ENCODE peak calls at places on chromosomes 3 and 15, in seven cellular contexts. C, R, I, O, V, N and S are unnamed samples.

GRCh38 chr15:68542771-68543544 is 35.8 kb upstream of the CORO2B start:
- DNase-seq in C (no peak), R (no peak), I (no peak), O (peak), V (peak), N (no peak), S (no peak)

GRCh38 chr3:129650256-129650872 is 43.9 kb upstream of the PLXND1 start:
- DNase-seq in C (peak), R (peak), I (peak), O (peak), V (peak), N (peak), S (peak)

GRCh38 chr3:151837057-151837456 is 23.1 kb downstream of the AADAC start:
- DNase-seq in C (no peak), R (peak), I (no peak), O (no peak), V (no peak), N (no peak), S (peak)

GRCh38 chr3:127710473-127710941 is 37.8 kb downstream of the ABTB1 start:
- DNase-seq in C (peak), R (peak), I (no peak), O (no peak), V (no peak), N (peak), S (no peak)

GRCh38 chr3:197750396-197750831 is 731 bp downstream of the FYTTD1 start:
- DNase-seq in C (peak), R (peak), I (peak), O (peak), V (peak), N (peak), S (peak)

GRCh38 chr15:46646476-46646875 is 1011.6 kb downstream of the SQOR start:
- DNase-seq in C (no peak), R (no peak), I (no peak), O (no peak), V (no peak), N (no peak), S (no peak)

GRCh38 chr3:170117134-170117533 is 64.4 kb downstream of the PHC3 start:
- DNase-seq in C (no peak), R (peak), I (no peak), O (no peak), V (no peak), N (no peak), S (no peak)

GRCh38 chr15:50953302-50953701 is 44.8 kb downstream of the AP4E1 start:
- DNase-seq in C (no peak), R (no peak), I (no peak), O (no peak), V (no peak), N (no peak), S (no peak)

GRCh38 chr15:89874926-89875564 is 18.7 kb downstream of the AP3S2 start:
- DNase-seq in C (peak), R (peak), I (peak), O (peak), V (peak), N (peak), S (peak)

GRCh38 chr15:49190586-49190985 is 20.5 kb downstream of the GALK2 start:
- DNase-seq in C (no peak), R (no peak), I (no peak), O (no peak), V (no peak), N (no peak), S (no peak)

GRCh38 chr15:89587955-89588354 is 12.7 kb downstream of the TICRR start:
- DNase-seq in C (no peak), R (no peak), I (no peak), O (no peak), V (no peak), N (no peak), S (no peak)

DNA sequence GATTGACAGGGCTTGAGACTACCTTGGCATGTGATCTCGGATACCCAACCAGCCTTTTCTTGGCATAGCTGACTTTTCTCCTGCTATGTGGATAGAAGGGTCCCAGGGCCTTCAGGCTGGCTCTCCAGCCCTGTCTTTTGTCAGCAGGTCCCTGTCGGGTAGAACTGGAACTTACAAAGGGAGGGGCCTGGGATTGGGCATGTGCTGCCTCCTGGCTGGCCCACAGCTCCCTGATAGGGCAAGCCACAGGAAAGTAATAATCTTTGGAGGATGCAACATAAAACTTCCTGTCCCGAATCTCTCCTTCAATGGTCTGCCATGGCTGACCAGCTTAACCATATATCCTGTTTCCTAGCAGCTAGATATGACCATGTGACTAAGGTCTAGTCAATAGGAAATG is 89.1 kb downstream of the ABHD5 start:
- DNase-seq in C (no peak), R (no peak), I (no peak), O (no peak), V (no peak), N (no peak), S (no peak)
- TF ChIP-seq CTCF in C (no peak), R (no peak), I (no peak), O (no peak), V (no peak), N (no peak), S (no peak)

GRCh38 chr15:99226802-99227201 is 22.6 kb downstream of the TTC23 start:
- DNase-seq in C (no peak), R (no peak), I (no peak), O (no peak), V (no peak), N (no peak), S (no peak)

GRCh38 chr15:99224815-99225214 is 24.6 kb downstream of the TTC23 start:
- DNase-seq in C (no peak), R (no peak), I (no peak), O (no peak), V (no peak), N (no peak), S (no peak)

GRCh38 chr15:99228120-99228770 is 21.1 kb downstream of the TTC23 start:
- DNase-seq in C (no peak), R (no peak), I (no peak), O (no peak), V (no peak), N (no peak), S (no peak)

DNA sequence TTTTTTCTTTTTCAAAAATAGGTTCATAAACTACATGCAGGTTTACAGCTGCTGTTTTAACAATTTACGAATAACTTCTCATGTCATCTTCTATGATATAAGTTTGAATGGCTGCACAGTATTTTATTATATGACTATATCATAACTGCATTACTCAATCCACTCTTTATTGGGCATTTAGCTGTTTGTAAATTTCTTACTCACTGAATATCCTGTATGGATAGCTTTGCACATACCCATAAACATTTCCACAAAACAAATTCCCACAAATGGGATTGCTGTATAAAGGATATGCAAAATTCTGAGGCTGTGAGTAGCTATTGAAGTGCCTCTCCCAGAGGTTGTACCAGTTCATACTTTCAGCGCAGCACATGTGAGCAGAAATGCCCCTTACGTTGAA is 25.0 kb downstream of the TTC23 start:
- DNase-seq in C (no peak), R (no peak), I (no peak), O (no peak), V (no peak), N (no peak), S (no peak)
- TF ChIP-seq POLR2A in C (no peak), R (no peak), I (no peak), O (no peak), V (no peak), N (no peak), S (no peak)

DNA sequence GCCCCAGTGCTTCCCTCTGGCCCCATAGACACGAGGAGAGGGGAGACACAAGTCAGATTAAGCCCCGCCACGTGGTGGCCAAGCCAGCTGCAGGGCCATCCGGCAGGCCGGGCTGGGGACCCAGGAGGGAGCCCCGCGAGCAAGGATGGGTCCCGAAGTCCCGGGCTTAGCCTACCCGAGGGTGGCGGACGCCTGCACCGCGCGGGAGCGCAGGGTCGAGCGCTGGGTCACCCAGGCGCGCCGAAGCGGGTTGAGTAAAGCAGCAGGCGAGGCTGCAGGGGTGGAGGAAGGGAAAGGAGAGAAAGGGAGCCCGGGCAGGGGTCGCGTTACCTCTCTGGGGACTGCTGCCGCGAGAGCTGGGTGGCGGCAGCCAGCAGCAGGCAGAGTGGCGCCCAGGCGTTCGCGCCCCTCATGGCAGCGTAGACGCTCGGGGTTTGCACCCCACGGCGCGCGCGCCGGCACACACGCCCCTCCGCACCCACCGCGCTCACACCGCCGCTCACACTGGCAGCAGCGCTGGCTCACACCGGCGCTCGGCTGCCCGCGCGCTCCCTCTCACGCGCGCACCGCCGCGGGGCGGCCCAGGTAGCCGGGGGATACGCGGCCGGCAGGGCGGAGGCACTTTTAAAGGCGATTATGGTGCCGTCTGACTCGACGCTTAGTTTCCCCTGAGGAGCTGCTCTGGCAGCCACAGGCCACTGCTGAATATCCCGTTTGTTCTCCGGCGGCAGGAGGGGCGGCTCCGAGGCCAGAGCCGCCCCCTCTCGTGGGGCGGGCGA is at the start of gene PCOLCE2:
- DNase-seq in C (peak), R (peak), I (no peak), O (peak), V (peak), N (peak), S (peak)
- TF ChIP-seq CTCF in C (no peak), R (no peak), I (no peak), O (no peak), V (no peak), N (no peak), S (no peak)

DNA sequence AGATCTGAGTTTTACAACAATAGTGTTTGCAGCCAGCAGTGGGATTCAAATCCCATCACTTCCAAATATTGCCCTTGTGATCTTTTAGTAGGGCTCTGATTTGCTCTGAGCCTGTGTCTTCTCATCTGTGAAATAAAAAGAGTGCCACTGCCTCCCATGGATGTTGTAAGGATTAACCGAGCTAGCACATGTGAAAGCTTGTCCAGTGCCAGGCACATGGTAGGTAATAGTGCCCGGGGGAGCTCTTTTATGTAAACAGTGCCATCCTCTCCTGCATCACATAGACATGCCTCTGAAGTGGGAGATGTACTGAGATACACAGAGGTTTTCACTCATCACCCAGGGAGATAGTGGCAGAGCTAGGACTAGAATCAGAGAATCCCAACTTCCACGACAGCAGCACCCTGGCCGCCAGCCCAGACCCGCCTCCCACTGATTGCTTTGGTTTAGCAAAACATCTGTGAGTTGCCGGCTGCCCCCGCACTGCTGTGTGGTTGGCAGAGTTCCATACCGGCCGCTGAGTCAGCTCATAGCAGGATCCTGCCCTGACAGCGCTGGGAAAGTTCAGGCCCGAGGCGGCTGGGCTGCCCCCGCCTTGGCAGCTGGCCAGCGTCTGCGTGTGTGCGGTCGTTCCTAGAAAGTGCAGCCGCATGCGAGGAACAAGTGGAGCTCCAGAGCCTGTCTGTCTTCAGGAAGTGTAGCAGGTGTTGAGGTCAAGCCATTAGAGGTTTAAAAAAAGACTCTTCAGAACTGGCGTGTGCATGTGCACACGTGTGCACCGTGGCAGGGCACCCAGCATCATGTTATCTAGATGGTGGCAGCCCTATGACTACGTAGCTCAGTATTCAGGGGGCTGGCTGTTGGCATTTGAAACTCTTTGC is 5.0 kb downstream of the ARID3B start:
- DNase-seq in C (peak), R (peak), I (peak), O (peak), V (peak), N (peak), S (peak)
- TF ChIP-seq POLR2A in C (no peak), R (no peak), I (no peak), O (no peak), V (no peak), N (no peak), S (no peak)

DNA sequence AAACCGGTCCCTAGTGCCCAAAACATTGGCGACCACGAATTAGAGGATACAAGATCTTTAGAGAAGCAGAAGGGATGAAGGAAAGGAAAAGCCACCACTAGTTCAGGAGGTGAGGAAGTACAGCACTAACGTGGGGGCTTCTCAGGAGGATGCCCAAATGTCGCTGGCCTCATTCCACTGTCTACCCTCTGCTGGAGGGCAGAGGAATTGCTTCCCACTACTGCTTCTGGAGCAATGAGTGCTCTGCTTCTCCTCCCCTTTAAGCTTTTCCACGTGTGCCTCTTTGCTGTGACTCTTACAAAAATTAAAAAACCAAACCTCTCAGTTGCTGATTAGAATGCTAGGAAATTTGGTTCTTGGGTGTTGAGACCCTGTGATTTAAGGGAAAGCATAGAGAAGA is 281.3 kb downstream of the CLSTN2 start:
- DNase-seq in C (no peak), R (peak), I (no peak), O (no peak), V (no peak), N (no peak), S (no peak)
- TF ChIP-seq CTCF in C (peak), R (no peak), I (no peak), O (no peak), V (peak), N (no peak), S (peak)

GRCh38 chr3:50338989-50339388 is 1.6 kb downstream of the RASSF1 start:
- DNase-seq in C (no peak), R (no peak), I (no peak), O (no peak), V (no peak), N (no peak), S (no peak)

GRCh38 chr3:50339485-50340196 is 995 bp downstream of the RASSF1 start:
- DNase-seq in C (no peak), R (no peak), I (no peak), O (no peak), V (no peak), N (no peak), S (no peak)

GRCh38 chr3:50334339-50335075 is 6.1 kb downstream of the RASSF1 start:
- DNase-seq in C (no peak), R (no peak), I (no peak), O (no peak), V (no peak), N (no peak), S (no peak)

GRCh38 chr3:50336452-50337174 is 4.0 kb downstream of the RASSF1 start:
- DNase-seq in C (no peak), R (no peak), I (peak), O (no peak), V (no peak), N (no peak), S (no peak)

DNA sequence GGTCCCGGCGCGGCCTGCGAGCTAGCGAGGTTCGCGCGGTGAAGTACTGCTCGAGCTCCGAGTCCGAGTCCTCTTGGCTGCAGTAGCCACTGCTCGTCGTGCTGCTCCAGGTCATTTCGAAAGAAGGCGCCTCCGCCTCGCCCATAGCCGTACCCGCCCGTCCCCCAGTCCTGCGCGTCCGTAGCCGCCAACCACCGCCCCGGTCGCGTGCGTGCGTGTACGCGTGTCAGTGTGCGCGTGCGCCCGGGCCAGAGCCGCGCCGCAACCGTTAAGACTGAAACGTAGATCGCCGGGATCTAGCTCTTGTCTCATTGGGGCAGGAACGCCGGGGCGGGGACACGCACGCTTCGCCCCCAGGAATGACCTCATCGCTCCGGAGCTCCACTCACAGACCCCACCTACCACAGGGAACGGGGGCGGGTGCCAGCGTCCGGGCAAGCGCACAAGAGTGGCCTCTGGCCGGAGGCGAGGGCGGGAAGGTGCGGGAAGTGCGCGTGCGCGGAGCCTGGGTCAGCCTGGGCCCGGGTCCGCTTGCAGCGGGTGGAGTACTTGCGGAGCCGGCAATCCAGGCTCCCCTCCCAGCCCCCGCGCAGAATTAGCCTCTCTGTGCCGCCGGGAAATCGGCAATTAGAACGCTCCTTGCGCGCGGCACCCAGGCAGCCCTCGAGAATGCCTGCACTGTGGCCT is 3.3 kb downstream of the RASSF1 start:
- DNase-seq in C (peak), R (peak), I (peak), O (peak), V (peak), N (peak), S (peak)
- TF ChIP-seq POLR2A in C (peak), R (peak), I (peak), O (peak), V (peak), N (peak), S (peak)

DNA sequence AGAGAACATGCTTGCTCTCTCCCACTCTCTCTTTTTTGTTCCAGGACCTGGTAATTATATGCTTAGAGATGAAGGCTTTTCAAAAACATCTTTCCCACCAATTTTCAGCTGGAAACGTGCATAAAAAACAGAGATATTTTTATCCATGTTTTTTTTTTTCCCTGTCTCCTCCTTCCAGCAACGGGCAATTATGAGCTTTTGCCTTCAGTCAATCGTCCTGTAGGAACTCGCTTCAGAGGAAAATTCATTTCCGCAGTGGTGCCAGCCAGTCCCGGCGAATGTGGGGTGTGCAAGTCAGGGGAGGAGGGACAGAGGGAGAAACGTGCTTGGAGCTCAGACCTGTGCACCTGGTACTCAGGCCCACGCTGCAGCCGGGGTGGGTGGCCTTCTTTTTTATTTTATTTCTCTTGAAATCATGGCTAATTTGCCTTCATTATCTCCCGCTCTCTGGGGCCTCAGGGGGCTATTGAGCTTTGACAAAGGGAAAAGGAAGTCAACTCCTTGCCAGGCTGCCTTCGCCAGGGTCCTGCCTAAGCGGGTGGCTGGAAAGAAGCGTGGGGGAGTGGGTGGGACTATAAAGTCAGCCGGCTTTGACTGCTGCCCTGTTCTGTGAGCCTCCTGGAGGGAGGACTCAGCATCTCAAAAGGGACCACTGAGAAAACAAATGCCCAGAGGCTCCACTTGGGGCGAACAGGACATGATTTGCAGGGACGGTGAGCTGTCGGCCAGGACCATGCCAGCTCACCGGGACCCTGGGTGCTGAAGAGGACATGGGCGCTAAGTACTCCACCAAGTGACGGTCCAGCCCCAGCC is 5.6 kb downstream of the GRIP2 start:
- DNase-seq in C (no peak), R (no peak), I (no peak), O (no peak), V (no peak), N (no peak), S (no peak)
- TF ChIP-seq CTCF in C (no peak), R (no peak), I (no peak), O (no peak), V (no peak), N (no peak), S (no peak)

DNA sequence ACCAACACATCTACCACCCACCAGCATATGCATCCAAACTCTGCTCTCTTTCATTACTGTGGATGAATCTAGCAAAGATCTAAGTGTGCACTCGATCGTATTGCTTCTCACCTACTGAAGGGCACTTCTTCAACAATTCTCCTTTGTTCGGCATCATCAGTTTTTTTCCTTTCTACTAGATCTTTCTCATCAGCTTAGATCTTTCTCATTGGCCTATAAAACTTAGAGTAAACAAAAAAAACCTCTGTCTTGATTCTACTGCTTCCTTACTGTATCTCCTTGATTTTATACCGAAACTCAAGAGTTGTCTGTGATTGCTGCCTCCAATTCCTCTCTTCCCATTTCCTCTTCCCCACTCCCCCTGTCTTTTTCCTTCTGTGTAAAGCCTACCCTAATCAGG is 36.1 kb upstream of the TIPARP start:
- DNase-seq in C (no peak), R (no peak), I (no peak), O (no peak), V (no peak), N (no peak), S (no peak)
- TF ChIP-seq POLR2A in C (no peak), R (no peak), I (no peak), O (no peak), V (no peak), N (no peak), S (no peak)